ENCODE peak calls at places on chromosomes 6 and 20, in ten cellular contexts. T is H7; V is choroid plexus epithelial cell; U is left lung; J is NCI-H1092 treated with DMSO at 0.1 percent for 48 hours; S is stimulated activated CD4-positive, alpha-beta T cell treated with anti-CD3 and anti-CD28 coated beads, Interleukin-2, amount 100 ng/mL, for 48 hours; D is CD8-positive, alpha-beta T cell; O is ACHN; X is H54; N is mucosa of gallbladder. I is an unnamed sample.

GRCh38 chr20:36881331-36881730 is 5.4 kb downstream of the TLDC2 start:
- DNase-seq in T (no peak), V (no peak), U (peak), J (no peak), S (no peak), D (no peak), O (no peak), X (no peak), N (no peak), I (no peak)

GRCh38 chr20:63891061-63892002 is 3.6 kb upstream of the DNAJC5 start:
- DNase-seq in T (peak), V (no peak), U (no peak), J (no peak), S (no peak), D (no peak), O (no peak), X (no peak), N (no peak), I (no peak)

GRCh38 chr20:41261790-41262717 is 55.5 kb downstream of the ZHX3 start:
- DNase-seq in T (no peak), V (no peak), U (no peak), J (no peak), S (no peak), D (no peak), O (no peak), X (peak), N (no peak), I (no peak)

GRCh38 chr6:145539831-145540230 is 195.5 kb downstream of the EPM2A start:
- DNase-seq in T (no peak), V (peak), U (no peak), J (no peak), S (no peak), D (no peak), O (no peak), X (no peak), N (no peak), I (no peak)

GRCh38 chr6:1445650-1446645 is 56.6 kb downstream of the FOXF2 start:
- DNase-seq in T (no peak), V (no peak), U (no peak), J (no peak), S (no peak), D (no peak), O (no peak), X (no peak), N (no peak), I (no peak)

GRCh38 chr6:67563671-67564070 is 1071.4 kb upstream of the ADGRB3 start:
- DNase-seq in T (no peak), V (no peak), U (no peak), J (no peak), S (no peak), D (no peak), O (no peak), X (no peak), N (no peak), I (no peak)

GRCh38 chr6:89034586-89035251 is 45.8 kb upstream of the PNRC1 start:
- DNase-seq in T (no peak), V (peak), U (no peak), J (no peak), S (no peak), D (no peak), O (peak), X (peak), N (peak), I (no peak)

GRCh38 chr6:84515082-84515481 is 249.3 kb downstream of the TBX18 start:
- DNase-seq in T (no peak), V (peak), U (no peak), J (no peak), S (no peak), D (no peak), O (no peak), X (no peak), N (no peak), I (no peak)

GRCh38 chr20:63331741-63332400 is 29.3 kb downstream of the CHRNA4 start:
- DNase-seq in T (no peak), V (no peak), U (peak), J (no peak), S (no peak), D (peak), O (no peak), X (no peak), N (no peak), I (no peak)

GRCh38 chr20:4195499-4195898 is 180.1 kb upstream of the RNF24 start:
- DNase-seq in T (peak), V (peak), U (no peak), J (no peak), S (no peak), D (no peak), O (no peak), X (no peak), N (no peak), I (no peak)

GRCh38 chr20:7155282-7155681 is 387.8 kb downstream of the BMP2 start:
- DNase-seq in T (no peak), V (no peak), U (no peak), J (peak), S (no peak), D (no peak), O (no peak), X (no peak), N (no peak), I (no peak)

GRCh38 chr6:106084973-106085686 is 1.0 kb upstream of the PRDM1 start:
- DNase-seq in T (no peak), V (peak), U (no peak), J (no peak), S (no peak), D (no peak), O (no peak), X (no peak), N (no peak), I (no peak)

GRCh38 chr20:64049887-64050260 is 435 bp upstream of the SOX18 start:
- DNase-seq in T (peak), V (no peak), U (no peak), J (no peak), S (no peak), D (no peak), O (no peak), X (no peak), N (no peak), I (no peak)

GRCh38 chr20:49694450-49695071 is 19.1 kb downstream of the B4GALT5 start:
- DNase-seq in T (no peak), V (no peak), U (no peak), J (no peak), S (no peak), D (no peak), O (no peak), X (no peak), N (no peak), I (no peak)

GRCh38 chr6:26131618-26132017 is 44.4 kb downstream of the HFE start:
- DNase-seq in T (no peak), V (no peak), U (no peak), J (no peak), S (no peak), D (no peak), O (no peak), X (no peak), N (no peak), I (no peak)

GRCh38 chr6:138257638-138258040 is 39.3 kb upstream of the PBOV1 start:
- DNase-seq in T (no peak), V (no peak), U (no peak), J (no peak), S (no peak), D (no peak), O (no peak), X (no peak), N (no peak), I (no peak)

GRCh38 chr6:165184192-165184979 is 125.0 kb downstream of the C6orf118 start:
- DNase-seq in T (no peak), V (no peak), U (no peak), J (no peak), S (no peak), D (no peak), O (no peak), X (no peak), N (no peak), I (no peak)

GRCh38 chr6:125200986-125201385 is 47.4 kb downstream of the TPD52L1 start:
- DNase-seq in T (no peak), V (no peak), U (no peak), J (no peak), S (no peak), D (no peak), O (peak), X (no peak), N (no peak), I (no peak)

GRCh38 chr20:20225325-20225724 is 142.6 kb upstream of the INSM1 start:
- DNase-seq in T (peak), V (no peak), U (no peak), J (peak), S (no peak), D (no peak), O (no peak), X (no peak), N (no peak), I (no peak)

GRCh38 chr6:158290659-158291058 is 21.6 kb upstream of the TULP4 start:
- DNase-seq in T (no peak), V (no peak), U (no peak), J (no peak), S (peak), D (peak), O (peak), X (no peak), N (no peak), I (peak)

GRCh38 chr6:111850288-111850937 is 22.8 kb downstream of the FYN start:
- DNase-seq in T (no peak), V (no peak), U (no peak), J (no peak), S (no peak), D (no peak), O (no peak), X (no peak), N (no peak), I (no peak)

GRCh38 chr20:38219006-38219950 is 41.3 kb downstream of the KIAA1755 start:
- DNase-seq in T (no peak), V (no peak), U (no peak), J (no peak), S (no peak), D (no peak), O (no peak), X (no peak), N (no peak), I (no peak)

GRCh38 chr6:33314943-33315752 is 1.3 kb upstream of the TAPBP start:
- DNase-seq in T (peak), V (peak), U (peak), J (no peak), S (no peak), D (no peak), O (no peak), X (no peak), N (peak), I (no peak)

GRCh38 chr6:7479801-7480266 is 61.6 kb upstream of the DSP start:
- DNase-seq in T (no peak), V (peak), U (no peak), J (no peak), S (no peak), D (no peak), O (no peak), X (peak), N (peak), I (no peak)

I was measured in effector memory CD4-positive, alpha-beta T cell.